ENCODE peak calls at places on chromosomes 12 and 14, in eight cellular contexts. L is esophagus squamous epithelium; F is T-helper 17 cell; T is HCT116; P is amniotic stem cell; Y is HS-5; J is effector memory CD4-positive, alpha-beta T cell; K is NCI-H1048. Q is an unnamed sample.

GRCh38 chr12:28794796-28795195 is 354.3 kb upstream of the FAR2 start:
- DNase-seq in L (no peak), F (no peak), T (no peak), P (no peak), Y (no peak), J (no peak), K (peak; percentile 46), Q (no peak)

GRCh38 chr12:62621239-62621638 is 154.6 kb downstream of the MON2 start:
- DNase-seq in L (no peak), F (no peak), T (no peak), P (no peak), Y (no peak), J (no peak), K (no peak), Q (no peak)

GRCh38 chr14:80996049-80996901 is 40.9 kb downstream of the TSHR start:
- DNase-seq in L (no peak), F (no peak), T (peak; percentile 66), P (peak; percentile 57), Y (peak; percentile 71), J (no peak), K (no peak), Q (no peak)

GRCh38 chr12:4107436-4107878 is 166.1 kb upstream of the CCND2 start:
- DNase-seq in L (no peak), F (peak; percentile 57), T (peak; percentile 26), P (peak; percentile 1), Y (no peak), J (peak; percentile 49), K (no peak), Q (peak; percentile 53)

GRCh38 chr14:63286071-63286470 is 32.7 kb downstream of the GPHB5 start:
- DNase-seq in L (no peak), F (no peak), T (no peak), P (no peak), Y (no peak), J (no peak), K (no peak), Q (no peak)

GRCh38 chr14:89371600-89371999 is 45.4 kb downstream of the FOXN3 start:
- DNase-seq in L (no peak), F (no peak), T (no peak), P (no peak), Y (no peak), J (no peak), K (no peak), Q (no peak)

GRCh38 chr12:122481861-122482260 is 18.9 kb downstream of the ZCCHC8 start:
- DNase-seq in L (no peak), F (no peak), T (no peak), P (peak; percentile 18), Y (no peak), J (no peak), K (no peak), Q (no peak)

GRCh38 chr12:49645151-49646039 is 22.0 kb downstream of the PRPF40B start:
- DNase-seq in L (no peak), F (no peak), T (no peak), P (no peak), Y (no peak), J (no peak), K (no peak), Q (no peak)

GRCh38 chr12:43579240-43579639 is 27.2 kb upstream of the ADAMTS20 start:
- DNase-seq in L (no peak), F (no peak), T (no peak), P (no peak), Y (no peak), J (no peak), K (no peak), Q (no peak)

GRCh38 chr12:99911967-99912366 is 72.8 kb downstream of the ANKS1B start:
- DNase-seq in L (no peak), F (no peak), T (no peak), P (no peak), Y (no peak), J (no peak), K (no peak), Q (no peak)

GRCh38 chr12:129531004-129531403 is 372.8 kb downstream of the TMEM132D start:
- DNase-seq in L (no peak), F (no peak), T (no peak), P (no peak), Y (no peak), J (no peak), K (no peak), Q (peak; percentile 50)

GRCh38 chr12:6724409-6724797 is 557 bp downstream of the COPS7A start:
- DNase-seq in L (no peak), F (no peak), T (no peak), P (no peak), Y (peak; percentile 23), J (no peak), K (no peak), Q (no peak)